ENCODE peak calls at places on chromosomes 13 and 19, in four cellular contexts. R is WTC11, C is K562, L is SK-N-SH. O is an unnamed sample.

GRCh38 chr13:41122838-41123237 is 9.8 kb downstream of the KBTBD6 start:
- DNase-seq in R (no peak), C (no peak), L (no peak), O (no peak)

GRCh38 chr19:55463583-55464031 is 944 bp downstream of the C19orf85 start:
- DNase-seq in L (no peak), C (no peak), R (no peak), O (no peak)

GRCh38 chr13:72221276-72221962 is 354.4 kb upstream of the DACH1 start:
- DNase-seq in R (peak), C (peak), L (no peak), O (peak)

GRCh38 chr13:31747966-31748365 is 8.6 kb downstream of the RXFP2 start:
- DNase-seq in R (no peak), C (no peak), L (no peak), O (no peak)

GRCh38 chr13:112144616-112145220 is 77.8 kb downstream of the SOX1 start:
- DNase-seq in R (no peak), L (no peak), C (no peak), O (no peak)

GRCh38 chr13:29886446-29886845 is 36.0 kb upstream of the UBL3 start:
- DNase-seq in R (no peak), C (no peak), L (no peak), O (no peak)

GRCh38 chr19:45874620-45874966 is 10.5 kb downstream of the FOXA3 start:
- DNase-seq in R (no peak), L (no peak), C (no peak), O (no peak)

GRCh38 chr13:44300895-44301638 is 72.6 kb upstream of the SERP2 start:
- DNase-seq in L (no peak), C (no peak), R (no peak), O (no peak)

GRCh38 chr19:11421607-11422098 is 2.5 kb upstream of the RGL3 start:
- DNase-seq in R (peak), L (peak), C (peak), O (peak)

GRCh38 chr19:11420429-11420893 is 1.3 kb upstream of the RGL3 start:
- DNase-seq in R (peak), C (no peak), L (no peak), O (no peak)

GRCh38 chr19:11423164-11423803 is 4.2 kb upstream of the RGL3 start:
- DNase-seq in L (no peak), C (no peak), R (no peak), O (peak)

GRCh38 chr19:11422163-11423068 is 3.3 kb upstream of the RGL3 start:
- DNase-seq in C (no peak), L (peak), R (peak), O (peak)

DNA sequence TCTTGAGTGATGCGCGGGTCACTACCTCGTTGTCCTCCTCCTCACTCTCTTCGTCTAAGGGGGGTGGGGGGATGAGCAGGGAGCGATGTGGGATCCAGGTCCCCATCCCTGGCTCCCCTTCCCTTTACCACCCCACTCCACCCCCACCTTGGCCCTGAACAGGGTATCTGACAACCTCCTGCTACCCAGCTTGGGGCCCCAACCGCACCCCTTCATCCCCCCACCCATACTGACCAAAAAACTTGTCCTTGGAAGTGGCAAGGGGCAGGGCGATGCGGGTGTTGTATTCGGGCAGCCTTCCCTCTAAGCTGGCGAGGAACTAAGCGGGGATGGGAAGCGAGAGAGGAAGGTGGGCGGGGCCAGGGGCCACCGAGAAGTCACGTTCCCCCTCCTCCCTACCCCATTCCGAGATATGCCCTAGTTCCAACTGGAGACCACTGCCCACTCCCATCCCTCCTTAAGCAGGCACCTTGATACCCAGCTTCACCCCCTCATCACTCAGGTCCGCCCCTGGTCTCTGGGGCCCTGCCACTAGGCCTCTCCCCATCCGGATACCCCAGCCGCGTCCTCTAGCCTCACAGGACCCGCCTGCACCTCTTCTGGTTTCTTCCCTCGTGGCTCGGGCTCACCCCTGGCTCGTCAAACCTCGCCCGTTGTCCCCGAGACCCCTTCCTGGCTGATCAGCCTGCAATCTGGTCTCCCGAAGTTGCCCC is 1.9 kb upstream of the RGL3 start:
- DNase-seq in L (no peak), C (no peak), R (peak), O (peak)
- TF ChIP-seq TEAD4 in L (no peak), C (no peak), R (no peak), O (no peak)

GRCh38 chr19:51375504-51376221 is 3.2 kb upstream of the NKG7 start:
- DNase-seq in L (no peak), R (no peak), C (no peak), O (no peak)
- TF ChIP-seq TEAD4 in L (no peak), R (no peak), C (no peak), O (no peak)

DNA sequence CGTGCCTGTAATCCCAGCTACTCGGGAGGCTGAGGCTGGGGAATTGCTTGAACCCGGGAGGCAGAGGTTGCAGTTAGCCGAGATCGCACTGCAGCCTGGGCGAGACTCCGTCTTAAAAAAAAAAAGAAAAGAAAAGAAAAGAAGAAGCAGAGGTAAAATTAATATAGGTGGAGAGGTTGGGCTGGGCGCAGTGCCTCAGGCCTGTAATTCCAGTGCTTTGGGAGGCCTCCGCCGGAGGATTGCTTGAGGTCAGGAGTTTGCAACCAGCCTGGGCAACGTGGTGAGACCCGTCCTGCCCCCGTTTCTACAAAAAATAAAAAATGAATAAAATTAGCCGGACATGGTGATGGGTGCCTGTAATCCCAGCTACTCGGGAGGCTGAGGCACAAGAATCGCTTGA is 912 bp upstream of the TUBA3C start:
- DNase-seq in L (no peak), R (no peak), C (no peak), O (no peak)
- TF ChIP-seq TEAD4 in L (no peak), R (no peak), C (no peak), O (no peak)

DNA sequence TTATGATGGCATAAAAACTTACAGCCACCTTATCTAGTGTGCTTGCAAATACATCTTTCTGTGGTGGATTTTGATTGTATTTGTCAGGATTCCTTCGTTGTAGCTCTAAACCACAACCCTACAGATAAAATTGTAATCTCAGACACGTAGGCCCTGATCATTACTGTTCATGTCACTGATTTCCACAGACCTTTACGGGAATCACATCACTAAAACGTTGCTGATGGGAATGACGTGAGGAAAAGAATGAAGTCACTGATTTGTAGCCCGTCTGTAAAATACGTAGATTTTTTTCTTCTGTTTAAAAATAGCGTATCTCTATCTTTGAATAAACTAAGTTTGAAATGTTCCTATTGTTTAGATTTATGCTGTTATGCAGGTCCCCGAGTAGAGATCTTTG is 399.2 kb downstream of the MYO16 start:
- DNase-seq in L (no peak), R (no peak), C (no peak), O (no peak)
- TF ChIP-seq TEAD4 in L (no peak), R (no peak), C (no peak), O (no peak)

GRCh38 chr19:3279306-3279705 is 54.8 kb downstream of the CELF5 start:
- DNase-seq in R (no peak), L (no peak), C (no peak), O (no peak)
- TF ChIP-seq TEAD4 in R (no peak), L (no peak), C (no peak), O (no peak)

GRCh38 chr13:98780451-98780850 is 28.0 kb upstream of the SLC15A1 start:
- DNase-seq in L (no peak), R (no peak), C (no peak), O (no peak)
- TF ChIP-seq TEAD4 in L (no peak), R (no peak), C (no peak), O (no peak)

DNA sequence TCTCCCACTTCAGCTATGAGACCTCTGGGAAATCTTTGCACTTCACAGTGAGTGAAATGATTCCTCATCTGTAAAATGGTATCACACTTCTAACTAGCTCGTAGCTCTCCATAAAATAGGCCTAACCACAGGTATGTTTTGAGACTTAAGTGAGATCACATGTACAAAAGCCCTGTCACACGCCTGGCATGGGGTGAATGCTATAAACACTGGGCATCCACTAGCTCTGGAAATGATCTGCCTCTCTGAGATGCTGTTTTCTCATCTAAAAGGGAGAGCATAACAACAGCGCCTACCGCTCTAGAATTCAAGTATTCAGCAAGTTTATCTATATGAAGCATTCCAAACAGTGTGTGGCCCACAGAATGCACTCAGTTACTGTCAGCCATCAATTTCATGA is 2.2 kb downstream of the AKT2 start:
- DNase-seq in L (no peak), C (no peak), R (no peak), O (no peak)
- TF ChIP-seq TEAD4 in L (no peak), C (no peak), R (no peak), O (no peak)

GRCh38 chr13:47564041-47564440 is 437.0 kb downstream of the SUCLA2 start:
- DNase-seq in R (peak), C (no peak), L (no peak), O (peak)
- TF ChIP-seq TEAD4 in R (no peak), C (no peak), L (no peak), O (no peak)